ENCODE peak calls at places on chromosomes 7 and 10, in six cellular contexts. K, I, C, D, N and M are unnamed samples.

GRCh38 chr7:130838738-130839137 is 104.7 kb upstream of the KLF14 start:
- DNase-seq in K (peak; percentile 62), I (no peak), C (no peak), D (no peak), N (peak; percentile 15), M (no peak)

GRCh38 chr10:94546058-94546595 is 539 bp downstream of the HELLS start:
- DNase-seq in K (peak; percentile 65), I (no peak), C (peak; percentile 13), D (no peak), N (no peak), M (no peak)

GRCh38 chr7:20331231-20331880 is 656 bp downstream of the ITGB8 start:
- DNase-seq in K (peak; percentile 63), I (peak; percentile 45), C (no peak), D (no peak), N (no peak), M (no peak)

GRCh38 chr10:8628351-8628750 is 573.9 kb downstream of the GATA3 start:
- DNase-seq in K (no peak), I (no peak), C (no peak), D (no peak), N (no peak), M (no peak)

GRCh38 chr10:101525848-101526247 is 62.2 kb downstream of the POLL start:
- DNase-seq in K (no peak), I (no peak), C (no peak), D (no peak), N (no peak), M (no peak)

GRCh38 chr7:315516-316265 is 25.7 kb downstream of the FOXL3 start:
- DNase-seq in K (no peak), I (no peak), C (no peak), D (no peak), N (no peak), M (no peak)

GRCh38 chr10:129891806-129892205 is 72.3 kb downstream of the EBF3 start:
- DNase-seq in K (no peak), I (no peak), C (no peak), D (no peak), N (no peak), M (no peak)

GRCh38 chr7:157394246-157395191 is 57.7 kb downstream of the DNAJB6 start:
- DNase-seq in K (no peak), I (no peak), C (no peak), D (no peak), N (no peak), M (no peak)

GRCh38 chr7:131071786-131072504 is 255.7 kb upstream of the MKLN1 start:
- DNase-seq in K (peak; percentile 96), I (peak; percentile 75), C (no peak), D (no peak), N (no peak), M (no peak)

GRCh38 chr10:13658864-13659685 is 72.3 kb downstream of the PRPF18 start:
- DNase-seq in K (peak; percentile 30), I (no peak), C (no peak), D (no peak), N (no peak), M (no peak)

GRCh38 chr10:93204494-93205485 is 131.1 kb downstream of the CYP26A1 start:
- DNase-seq in K (no peak), I (no peak), C (no peak), D (peak; percentile 90), N (no peak), M (no peak)

GRCh38 chr7:116952640-116953371 is 495 bp upstream of the ST7 start:
- DNase-seq in K (peak; percentile 71), I (peak; percentile 76), C (peak; percentile 62), D (no peak), N (no peak), M (peak; percentile 52)

GRCh38 chr7:82317257-82317721 is 126.3 kb downstream of the CACNA2D1 start:
- DNase-seq in K (no peak), I (no peak), C (no peak), D (no peak), N (no peak), M (peak; percentile 19)

GRCh38 chr7:1617957-1618356 is 48.1 kb upstream of the PSMG3 start:
- DNase-seq in K (no peak), I (no peak), C (no peak), D (no peak), N (no peak), M (no peak)

GRCh38 chr10:102726274-102726673 is 11.8 kb downstream of the SFXN2 start:
- DNase-seq in K (no peak), I (no peak), C (no peak), D (no peak), N (no peak), M (no peak)

GRCh38 chr10:103933557-103934121 is 15.7 kb upstream of the STN1 start:
- DNase-seq in K (no peak), I (peak; percentile 80), C (no peak), D (no peak), N (no peak), M (no peak)

GRCh38 chr7:33757563-33758165 is 147.7 kb upstream of the BMPER start:
- DNase-seq in K (peak; percentile 58), I (peak; percentile 22), C (peak; percentile 16), D (no peak), N (no peak), M (no peak)

GRCh38 chr7:135811513-135811912 is 62.9 kb upstream of the FAM180A start:
- DNase-seq in K (no peak), I (no peak), C (no peak), D (no peak), N (no peak), M (no peak)

GRCh38 chr7:81604808-81605174 is 165.1 kb downstream of the HGF start:
- DNase-seq in K (no peak), I (no peak), C (no peak), D (no peak), N (no peak), M (no peak)

GRCh38 chr10:43959854-43960415 is 311.3 kb upstream of the ZNF32 start:
- DNase-seq in K (no peak), I (no peak), C (no peak), D (peak; percentile 72), N (no peak), M (no peak)

GRCh38 chr10:78407009-78407711 is 373.5 kb downstream of the RPS24 start:
- DNase-seq in K (peak; percentile 80), I (peak; percentile 91), C (peak; percentile 20), D (no peak), N (peak; percentile 1), M (peak; percentile 41)
- H3K4me3 ChIP-seq in K (no peak overlapping the region), I (no peak overlapping the region), C (peak overlapping the region; percentile 38), D (peak overlapping the region; percentile 57), N (no peak overlapping the region), M (no peak overlapping the region)

DNA sequence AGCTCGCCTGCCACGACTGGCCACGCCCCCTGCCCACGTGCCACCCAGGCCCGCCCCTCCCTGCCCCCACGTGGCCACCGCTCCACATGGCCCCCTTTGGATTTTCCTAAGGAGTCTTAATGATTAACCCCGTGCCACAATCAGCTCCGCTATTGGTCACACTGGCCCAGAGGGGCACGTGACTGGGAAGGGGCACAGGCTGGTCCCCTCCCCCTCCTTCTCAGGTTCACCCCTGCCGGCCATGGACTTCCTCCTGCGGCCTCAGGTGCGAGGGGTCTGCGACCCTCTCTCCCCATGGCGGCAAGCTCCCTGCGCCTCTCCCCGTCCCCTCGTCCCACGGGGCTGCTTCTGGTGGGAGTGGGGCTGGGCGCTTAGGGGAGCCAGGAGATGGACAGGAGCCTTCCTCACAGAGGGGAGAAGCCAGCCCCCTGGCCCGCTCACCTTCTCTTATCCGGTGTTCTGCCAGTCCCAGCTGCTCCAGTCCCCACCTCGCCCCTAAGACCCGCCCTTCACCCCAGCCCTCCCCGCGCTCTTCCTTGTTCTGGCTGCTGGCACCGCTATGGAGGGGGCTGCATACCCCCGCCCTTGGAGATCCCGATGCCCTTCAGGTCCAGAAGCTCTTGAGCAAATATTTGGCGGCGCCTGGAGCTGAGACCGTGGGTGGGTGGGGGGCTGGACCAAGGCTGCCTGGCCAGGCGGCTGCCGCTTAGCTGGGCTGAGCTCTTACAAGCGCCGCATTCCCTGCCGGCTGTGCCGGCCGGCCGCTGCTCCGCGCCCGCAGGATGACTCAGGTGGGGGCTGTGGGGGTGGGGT is 3.2 kb downstream of the SLC4A2 start:
- DNase-seq in K (no peak), I (peak; percentile 96), C (peak; percentile 97), D (no peak), N (no peak), M (no peak)
- TF ChIP-seq POLR2A in K (no peak), I (peak; percentile 56), C (no peak), D (no peak), N (no peak), M (no peak)

GRCh38 chr10:62759599-62760175 is 44.8 kb upstream of the ADO start:
- DNase-seq in K (peak; percentile 3), I (no peak), C (no peak), D (no peak), N (no peak), M (no peak)
- H3K27ac ChIP-seq in K (no peak overlapping the region), I (no peak overlapping the region), C (no peak overlapping the region), D (no peak overlapping the region), N (no peak overlapping the region), M (peak overlapping the region; percentile 9)

DNA sequence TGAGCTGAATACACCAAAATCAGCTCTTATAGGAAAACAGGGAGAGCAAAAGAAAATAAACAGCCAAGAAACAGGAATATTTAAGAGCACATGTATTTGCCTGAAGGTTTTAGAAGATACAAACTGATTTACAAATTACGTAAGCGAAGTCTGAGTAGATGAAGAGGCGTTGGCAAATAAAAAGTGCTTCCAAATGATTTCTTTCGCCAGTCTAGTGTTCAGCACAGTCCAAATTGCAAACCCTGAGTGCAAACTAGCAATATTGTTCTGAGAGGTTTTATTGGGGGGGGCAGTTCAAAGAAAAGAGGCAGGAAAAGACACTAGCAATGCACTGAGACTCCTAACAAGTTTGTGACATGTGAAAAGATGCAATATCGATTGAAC is 8.1 kb downstream of the PRKAG2 start:
- DNase-seq in K (no peak), I (no peak), C (no peak), D (no peak), N (no peak), M (no peak)
- H3K4me3 ChIP-seq in K (no peak overlapping the region), I (no peak overlapping the region), C (no peak overlapping the region), D (peak overlapping the region; percentile 4), N (no peak overlapping the region), M (no peak overlapping the region)

DNA sequence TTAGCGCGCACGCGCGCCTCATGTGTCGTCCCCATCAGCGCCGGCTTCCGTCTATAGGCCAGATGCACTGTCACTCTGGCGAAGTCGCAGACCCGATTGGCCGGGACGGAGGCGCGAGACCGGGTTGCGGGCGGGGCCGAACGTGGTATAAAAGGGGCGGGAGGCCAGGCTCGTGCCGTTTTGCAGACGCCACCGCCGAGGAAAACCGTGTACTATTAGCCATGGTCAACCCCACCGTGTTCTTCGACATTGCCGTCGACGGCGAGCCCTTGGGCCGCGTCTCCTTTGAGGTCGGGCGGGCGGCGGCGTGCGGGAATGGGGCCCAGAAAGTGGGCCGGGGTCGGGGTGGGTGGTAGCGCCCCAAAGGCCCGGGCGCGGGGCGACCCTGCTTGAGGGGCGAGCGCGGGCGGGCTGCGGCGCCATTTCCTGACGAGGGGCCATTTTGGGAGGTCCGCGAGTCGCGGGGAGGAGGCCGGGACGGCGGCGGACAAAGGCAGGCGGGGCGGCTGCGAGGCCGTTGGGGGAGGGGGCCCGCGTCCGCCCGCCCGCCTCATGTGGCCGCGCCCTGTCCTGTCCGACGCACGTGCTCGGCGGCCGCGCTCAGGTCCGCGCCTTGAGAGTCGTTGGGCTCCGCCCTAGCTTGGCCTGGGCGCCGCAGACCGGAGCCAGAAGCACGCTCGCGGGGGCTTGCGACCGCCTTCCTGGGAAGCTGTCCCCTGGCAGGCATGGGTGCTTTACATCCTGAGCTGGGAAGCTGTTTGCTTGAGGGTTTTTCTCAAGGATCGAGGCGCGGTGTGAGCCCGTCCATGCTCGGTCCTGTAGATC is at the start of gene PPIA:
- DNase-seq in K (peak; percentile 97), I (peak; percentile 99), C (peak; percentile 95), D (peak; percentile 99), N (peak; percentile 87), M (peak; percentile 98)
- TF ChIP-seq POLR2A in K (peak; percentile 97), I (peak; percentile 97), C (peak; percentile 92), D (peak; percentile 87), N (peak; percentile 98), M (peak; percentile 95)